ENCODE peak calls at places on chromosome 12, in six cellular contexts. One of them, this sample, is unnamed. For H3K4me1, the result is how much of the 10 kb centered on the place peaks cover.

GRCh38 chr12:109553471-109553870 is 19.8 kb downstream of the MMAB start:
- DNase-seq in H9: no peak
- DNase-seq in uterus: no peak
- DNase-seq in CD8-positive, alpha-beta memory T cell: no peak
- DNase-seq in A549: no peak
- DNase-seq in suprapubic skin: no peak
- DNase-seq in this sample: no peak

GRCh38 chr12:72267974-72268373 is 4.2 kb upstream of the TRHDE start:
- DNase-seq in uterus: no peak
- DNase-seq in suprapubic skin: no peak
- DNase-seq in H9: no peak
- DNase-seq in CD8-positive, alpha-beta memory T cell: no peak
- DNase-seq in A549: peak
- DNase-seq in this sample: no peak

GRCh38 chr12:118548887-118549286 is 172.5 kb downstream of the SUDS3 start:
- DNase-seq in CD8-positive, alpha-beta memory T cell: no peak
- DNase-seq in suprapubic skin: no peak
- DNase-seq in H9: no peak
- DNase-seq in uterus: no peak
- DNase-seq in A549: no peak
- DNase-seq in this sample: no peak

GRCh38 chr12:2385529-2385928 is 332.7 kb downstream of the CACNA1C start:
- DNase-seq in suprapubic skin: no peak
- DNase-seq in H9: no peak
- DNase-seq in A549: no peak
- DNase-seq in uterus: no peak
- DNase-seq in CD8-positive, alpha-beta memory T cell: no peak
- DNase-seq in this sample: no peak

GRCh38 chr12:40105265-40105514 is 691 bp downstream of the SLC2A13 start:
- DNase-seq in CD8-positive, alpha-beta memory T cell: no peak
- DNase-seq in A549: no peak
- DNase-seq in H9: no peak
- DNase-seq in uterus: peak
- DNase-seq in suprapubic skin: peak
- DNase-seq in this sample: no peak

GRCh38 chr12:110733857-110734373 is 8.8 kb downstream of the PPP1CC start:
- DNase-seq in H9: no peak
- DNase-seq in CD8-positive, alpha-beta memory T cell: no peak
- DNase-seq in uterus: no peak
- DNase-seq in A549: no peak
- DNase-seq in suprapubic skin: no peak
- DNase-seq in this sample: no peak

GRCh38 chr12:129693731-129694130 is 210.1 kb downstream of the TMEM132D start:
- DNase-seq in A549: no peak
- DNase-seq in suprapubic skin: no peak
- DNase-seq in H9: no peak
- DNase-seq in CD8-positive, alpha-beta memory T cell: no peak
- DNase-seq in uterus: no peak
- DNase-seq in this sample: no peak

GRCh38 chr12:64194333-64195149 is 27.6 kb downstream of the KICS2 start:
- DNase-seq in CD8-positive, alpha-beta memory T cell: no peak
- DNase-seq in H9: no peak
- DNase-seq in uterus: no peak
- DNase-seq in suprapubic skin: no peak
- DNase-seq in A549: no peak
- DNase-seq in this sample: no peak

GRCh38 chr12:123912415-123913385 is 59.9 kb downstream of the CCDC92 start:
- DNase-seq in H9: no peak
- DNase-seq in CD8-positive, alpha-beta memory T cell: no peak
- DNase-seq in uterus: no peak
- DNase-seq in suprapubic skin: no peak
- DNase-seq in A549: peak
- DNase-seq in this sample: no peak

GRCh38 chr12:110647669-110648068 is 33.7 kb downstream of the TCTN1 start:
- DNase-seq in H9: no peak
- DNase-seq in A549: no peak
- DNase-seq in suprapubic skin: no peak
- DNase-seq in CD8-positive, alpha-beta memory T cell: peak
- DNase-seq in uterus: no peak
- DNase-seq in this sample: no peak

GRCh38 chr12:104374806-104375205 is 71.3 kb downstream of the EID3 start:
- DNase-seq in suprapubic skin: no peak
- DNase-seq in CD8-positive, alpha-beta memory T cell: no peak
- DNase-seq in A549: no peak
- DNase-seq in H9: no peak
- DNase-seq in uterus: no peak
- DNase-seq in this sample: no peak

GRCh38 chr12:104378427-104378826 is 74.9 kb downstream of the EID3 start:
- DNase-seq in uterus: no peak
- DNase-seq in A549: no peak
- DNase-seq in H9: no peak
- DNase-seq in CD8-positive, alpha-beta memory T cell: no peak
- DNase-seq in suprapubic skin: no peak
- DNase-seq in this sample: no peak

GRCh38 chr12:104374071-104374470 is 70.5 kb downstream of the EID3 start:
- DNase-seq in A549: no peak
- DNase-seq in suprapubic skin: no peak
- DNase-seq in CD8-positive, alpha-beta memory T cell: no peak
- DNase-seq in H9: no peak
- DNase-seq in uterus: no peak
- DNase-seq in this sample: no peak

GRCh38 chr12:104377507-104377812 is 73.9 kb downstream of the EID3 start:
- DNase-seq in CD8-positive, alpha-beta memory T cell: no peak
- DNase-seq in H9: no peak
- DNase-seq in suprapubic skin: peak
- DNase-seq in uterus: no peak
- DNase-seq in A549: no peak
- DNase-seq in this sample: no peak

DNA sequence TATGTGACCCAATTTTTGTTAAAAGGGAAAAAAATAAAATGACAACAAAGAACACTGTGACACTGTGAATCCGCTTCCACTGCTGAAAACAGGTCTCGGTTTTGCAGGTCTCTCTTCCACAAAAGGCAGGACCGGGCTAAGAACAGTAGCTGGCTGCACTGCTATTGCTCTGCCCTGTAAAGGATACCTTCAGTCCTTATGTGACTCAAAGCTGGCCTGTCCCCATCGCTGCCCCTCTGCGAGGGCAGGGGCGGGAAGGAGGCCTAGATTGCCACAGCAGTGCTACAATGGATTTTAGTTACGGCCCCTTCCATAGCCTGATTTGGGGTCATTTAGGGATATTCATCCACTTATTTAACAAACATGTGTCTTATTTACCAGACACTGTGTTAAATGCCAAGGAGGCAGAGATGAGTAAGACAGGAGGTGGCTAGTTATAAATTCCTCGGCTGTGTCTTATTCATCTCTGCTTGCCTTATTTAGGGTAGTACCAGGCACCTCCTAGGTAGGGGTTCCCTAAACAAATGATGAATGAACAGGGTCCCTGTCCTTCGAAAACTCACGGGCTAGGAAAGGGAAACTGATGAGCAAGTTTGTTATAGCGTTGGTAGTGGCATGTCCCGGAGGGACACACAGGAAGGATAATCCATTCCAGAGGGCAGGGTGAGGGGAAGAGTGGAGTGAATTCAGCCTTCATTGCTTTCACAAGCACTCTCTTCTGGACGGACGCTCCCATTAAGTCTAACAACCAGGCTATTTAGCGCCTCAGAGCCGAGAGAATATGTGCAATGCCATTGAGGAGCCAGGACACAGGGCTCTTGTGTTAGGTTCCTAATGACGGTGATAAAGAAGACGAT is 73.3 kb downstream of the EID3 start:
- DNase-seq in uterus: no peak
- DNase-seq in CD8-positive, alpha-beta memory T cell: no peak
- DNase-seq in suprapubic skin: peak
- DNase-seq in A549: peak
- DNase-seq in H9: no peak
- DNase-seq in this sample: no peak
- H3K27ac ChIP-seq in uterus: no peak
- H3K27ac ChIP-seq in CD8-positive, alpha-beta memory T cell: no peak
- H3K27ac ChIP-seq in suprapubic skin: no peak
- H3K27ac ChIP-seq in A549: peak
- H3K27ac ChIP-seq in H9: no peak
- H3K27ac ChIP-seq in this sample: no peak

DNA sequence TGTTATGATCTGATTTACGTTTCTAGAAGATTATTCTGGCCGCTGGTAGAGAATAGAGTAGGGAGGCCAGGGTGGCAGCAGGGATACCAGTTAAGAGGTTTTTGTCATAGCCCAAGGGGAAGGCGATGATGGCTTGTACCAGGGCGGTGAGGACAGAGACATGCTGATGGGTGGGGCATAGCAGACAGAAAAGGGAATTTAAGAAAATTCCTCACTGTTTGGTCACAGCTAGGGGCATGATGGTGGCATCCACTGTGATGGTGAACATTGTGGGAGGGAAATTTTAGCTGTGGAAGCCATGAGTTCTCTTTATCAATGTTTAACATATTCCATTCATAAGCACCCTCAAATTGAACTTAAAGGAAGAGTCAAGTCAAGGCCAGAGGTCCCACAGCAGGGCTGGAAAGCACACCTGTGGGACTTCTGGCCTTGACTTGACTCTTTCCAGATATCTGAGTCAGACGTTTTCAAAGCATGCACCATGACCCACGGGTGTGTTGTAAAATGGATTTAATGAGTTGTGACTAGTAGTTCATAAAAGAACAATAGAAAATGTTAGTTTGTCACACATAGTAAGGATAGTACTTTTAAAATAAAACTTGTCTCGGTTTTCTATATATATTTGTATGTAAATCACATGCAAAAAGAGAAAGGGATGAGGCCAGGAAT is 134.7 kb downstream of the CHST11 start:
- DNase-seq in CD8-positive, alpha-beta memory T cell: no peak
- DNase-seq in suprapubic skin: no peak
- DNase-seq in A549: peak
- DNase-seq in uterus: no peak
- DNase-seq in H9: no peak
- DNase-seq in this sample: no peak
- H3K4me1 ChIP-seq in CD8-positive, alpha-beta memory T cell: under half
- H3K4me1 ChIP-seq in suprapubic skin: under half
- H3K4me1 ChIP-seq in A549: half or more
- H3K4me1 ChIP-seq in uterus: under half
- H3K4me1 ChIP-seq in H9: under half
- H3K4me1 ChIP-seq in this sample: under half

DNA sequence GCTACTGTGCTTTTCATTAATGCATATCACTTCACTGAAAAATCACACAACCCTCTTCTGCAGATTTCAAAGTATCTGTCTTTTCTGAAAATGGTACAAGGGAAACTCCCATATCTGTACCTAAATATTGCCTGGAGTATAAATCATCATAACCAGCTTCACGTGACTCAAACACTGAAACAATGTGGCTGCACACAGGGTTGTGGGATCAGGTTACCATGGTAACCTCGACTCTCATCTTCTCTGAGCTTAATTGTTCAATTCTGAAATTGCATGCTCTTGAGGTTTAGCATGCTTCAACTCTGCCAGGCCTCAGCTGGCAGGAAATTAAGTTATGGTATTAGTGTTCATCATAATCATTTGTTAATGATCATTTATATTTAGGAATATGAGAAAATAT is 77.5 kb upstream of the CPSF6 start:
- DNase-seq in uterus: no peak
- DNase-seq in CD8-positive, alpha-beta memory T cell: peak
- DNase-seq in suprapubic skin: no peak
- DNase-seq in H9: no peak
- DNase-seq in A549: no peak
- DNase-seq in this sample: no peak
- H3K27ac ChIP-seq in uterus: no peak
- H3K27ac ChIP-seq in CD8-positive, alpha-beta memory T cell: no peak
- H3K27ac ChIP-seq in suprapubic skin: no peak
- H3K27ac ChIP-seq in H9: no peak
- H3K27ac ChIP-seq in A549: no peak
- H3K27ac ChIP-seq in this sample: no peak

DNA sequence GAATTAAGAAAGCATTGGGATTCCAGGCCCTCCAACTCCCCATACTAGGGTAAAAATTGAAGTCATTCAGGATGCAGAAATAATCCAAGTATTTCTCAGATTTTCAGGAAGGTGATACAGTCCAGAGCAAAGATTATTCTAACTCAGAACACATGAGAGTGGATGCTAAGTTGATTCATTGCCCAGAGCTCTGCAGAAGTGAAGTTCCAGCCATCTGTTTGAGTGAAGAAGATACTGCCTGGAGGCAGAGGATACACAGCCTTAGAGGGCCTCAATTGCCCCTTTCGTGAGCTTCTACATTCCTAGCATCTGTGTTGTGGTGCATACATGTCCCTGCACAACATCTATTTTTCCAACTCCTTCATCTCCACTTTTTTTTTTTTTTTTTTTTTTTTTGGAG is 36.9 kb upstream of the SMUG1 start:
- DNase-seq in CD8-positive, alpha-beta memory T cell: no peak
- DNase-seq in uterus: no peak
- DNase-seq in A549: no peak
- DNase-seq in suprapubic skin: no peak
- DNase-seq in H9: no peak
- DNase-seq in this sample: no peak
- H3K4me1 ChIP-seq in CD8-positive, alpha-beta memory T cell: under half
- H3K4me1 ChIP-seq in uterus: under half
- H3K4me1 ChIP-seq in A549: under half
- H3K4me1 ChIP-seq in suprapubic skin: under half
- H3K4me1 ChIP-seq in H9: under half
- H3K4me1 ChIP-seq in this sample: under half

DNA sequence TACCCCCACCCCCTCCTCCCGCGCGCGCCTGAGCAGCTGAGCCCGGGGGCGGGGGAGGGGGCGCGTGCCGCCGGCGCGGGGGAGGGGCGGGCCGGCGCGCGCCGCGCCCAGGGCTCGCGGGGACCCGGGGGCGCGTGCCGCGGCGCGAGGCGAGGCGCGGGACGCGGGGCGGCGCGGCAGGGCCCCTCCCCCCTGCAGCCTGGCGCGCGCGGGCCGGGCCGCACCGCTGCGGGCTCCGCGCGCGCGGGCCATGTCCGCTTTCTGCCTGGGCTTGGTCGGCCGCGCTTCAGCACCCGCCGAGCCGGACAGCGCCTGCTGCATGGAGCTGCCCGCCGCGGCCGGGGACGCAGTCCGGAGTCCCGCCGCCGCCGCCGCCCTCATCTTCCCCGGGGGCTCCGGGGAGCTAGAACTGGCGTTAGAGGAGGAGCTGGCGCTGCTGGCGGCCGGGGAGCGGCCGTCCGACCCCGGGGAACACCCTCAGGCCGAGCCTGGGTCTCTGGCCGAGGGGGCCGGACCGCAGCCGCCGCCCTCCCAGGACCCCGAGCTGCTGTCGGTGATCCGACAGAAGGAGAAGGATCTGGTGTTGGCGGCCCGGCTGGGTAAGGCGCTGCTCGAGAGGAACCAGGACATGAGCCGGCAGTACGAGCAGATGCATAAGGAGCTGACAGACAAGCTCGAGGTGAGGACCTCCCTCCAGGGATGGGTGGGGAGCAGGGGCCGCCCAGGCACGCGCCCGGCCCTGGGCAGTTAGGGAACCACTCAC is 764 bp downstream of the BICDL1 start:
- DNase-seq in suprapubic skin: no peak
- DNase-seq in H9: peak
- DNase-seq in uterus: peak
- DNase-seq in CD8-positive, alpha-beta memory T cell: peak
- DNase-seq in A549: peak
- DNase-seq in this sample: peak
- H3K27ac ChIP-seq in suprapubic skin: peak
- H3K27ac ChIP-seq in H9: no peak
- H3K27ac ChIP-seq in uterus: no peak
- H3K27ac ChIP-seq in CD8-positive, alpha-beta memory T cell: peak
- H3K27ac ChIP-seq in A549: peak
- H3K27ac ChIP-seq in this sample: no peak

GRCh38 chr12:91180577-91180976 is 2.0 kb downstream of the DCN start:
- DNase-seq in CD8-positive, alpha-beta memory T cell: no peak
- DNase-seq in H9: no peak
- DNase-seq in A549: no peak
- DNase-seq in suprapubic skin: no peak
- DNase-seq in uterus: no peak
- DNase-seq in this sample: no peak
- H3K4me1 ChIP-seq in CD8-positive, alpha-beta memory T cell: under half
- H3K4me1 ChIP-seq in H9: under half
- H3K4me1 ChIP-seq in A549: under half
- H3K4me1 ChIP-seq in suprapubic skin: under half
- H3K4me1 ChIP-seq in uterus: under half
- H3K4me1 ChIP-seq in this sample: under half

This sample was measured in upper lobe of right lung.